ENCODE peak calls at places on chromosome 6, in five cellular contexts. V, K, F, T and D are unnamed samples.
A peak's percentile ranks its signal among the peaks of the same experiment; 100 is the strongest.

GRCh38 chr6:63862486-63863198 is 227.0 kb downstream of the PHF3 start:
- DNase-seq in V (no peak), K (no peak), F (no peak), T (no peak), D (no peak)

GRCh38 chr6:165552248-165552736 is 110.7 kb downstream of the PDE10A start:
- DNase-seq in V (no peak), K (no peak), F (no peak), T (no peak), D (no peak)

GRCh38 chr6:88517737-88518136 is 351.6 kb upstream of the CNR1 start:
- DNase-seq in V (no peak), K (no peak), F (no peak), T (no peak), D (no peak)

GRCh38 chr6:111992851-111993250 is 61.1 kb upstream of the CCN6 start:
- DNase-seq in V (no peak), K (no peak), F (no peak), T (no peak), D (no peak)

GRCh38 chr6:115838763-115839401 is 221.8 kb downstream of the FRK start:
- DNase-seq in V (no peak), K (no peak), F (no peak), T (no peak), D (no peak)

GRCh38 chr6:35603326-35604202 is 85.2 kb downstream of the FKBP5 start:
- DNase-seq in V (no peak), K (peak; percentile 26), F (no peak), T (no peak), D (no peak)

GRCh38 chr6:169725270-169726048 is 1.2 kb upstream of the PHF10 start:
- DNase-seq in V (peak; percentile 29), K (peak; percentile 52), F (peak; percentile 85), T (no peak), D (no peak)

GRCh38 chr6:6810727-6811126 is 222.2 kb downstream of the LY86 start:
- DNase-seq in V (no peak), K (no peak), F (no peak), T (no peak), D (no peak)

GRCh38 chr6:13574149-13574570 is 241 bp upstream of the SIRT5 start:
- DNase-seq in V (peak; percentile 92), K (peak; percentile 91), F (peak; percentile 93), T (peak; percentile 80), D (peak; percentile 71)

GRCh38 chr6:166275714-166276166 is 32.5 kb downstream of the PRR18 start:
- DNase-seq in V (peak; percentile 69), K (peak; percentile 51), F (no peak), T (peak; percentile 36), D (no peak)

GRCh38 chr6:30511147-30511546 is 21.8 kb downstream of the HLA-E start:
- DNase-seq in V (no peak), K (no peak), F (no peak), T (no peak), D (no peak)

GRCh38 chr6:134511984-134512383 is 194.1 kb upstream of the SGK1 start:
- DNase-seq in V (no peak), K (no peak), F (no peak), T (no peak), D (no peak)
- H3K4me3 ChIP-seq in V (no peak overlapping the region), K (no peak overlapping the region), F (no peak overlapping the region), T (no peak overlapping the region), D (no peak overlapping the region)

GRCh38 chr6:129567374-129567773 is 142.6 kb downstream of the ARHGAP18 start:
- DNase-seq in V (no peak), K (peak; percentile 44), F (no peak), T (no peak), D (no peak)
- TF ChIP-seq CTCF in V (peak; percentile 40), K (peak; percentile 15), F (no peak), T (no peak), D (peak; percentile 57)

GRCh38 chr6:136786708-136787107 is 5.6 kb downstream of the MAP3K5 start:
- DNase-seq in V (no peak), K (no peak), F (no peak), T (no peak), D (no peak)

GRCh38 chr6:136790411-136791295 is 1.6 kb downstream of the MAP3K5 start:
- DNase-seq in V (no peak), K (no peak), F (no peak), T (no peak), D (no peak)

GRCh38 chr6:136784910-136785746 is 7.1 kb downstream of the MAP3K5 start:
- DNase-seq in V (peak; percentile 47), K (peak; percentile 70), F (no peak), T (peak; percentile 21), D (no peak)

GRCh38 chr6:136787726-136788068 is 4.6 kb downstream of the MAP3K5 start:
- DNase-seq in V (no peak), K (no peak), F (no peak), T (no peak), D (no peak)

DNA sequence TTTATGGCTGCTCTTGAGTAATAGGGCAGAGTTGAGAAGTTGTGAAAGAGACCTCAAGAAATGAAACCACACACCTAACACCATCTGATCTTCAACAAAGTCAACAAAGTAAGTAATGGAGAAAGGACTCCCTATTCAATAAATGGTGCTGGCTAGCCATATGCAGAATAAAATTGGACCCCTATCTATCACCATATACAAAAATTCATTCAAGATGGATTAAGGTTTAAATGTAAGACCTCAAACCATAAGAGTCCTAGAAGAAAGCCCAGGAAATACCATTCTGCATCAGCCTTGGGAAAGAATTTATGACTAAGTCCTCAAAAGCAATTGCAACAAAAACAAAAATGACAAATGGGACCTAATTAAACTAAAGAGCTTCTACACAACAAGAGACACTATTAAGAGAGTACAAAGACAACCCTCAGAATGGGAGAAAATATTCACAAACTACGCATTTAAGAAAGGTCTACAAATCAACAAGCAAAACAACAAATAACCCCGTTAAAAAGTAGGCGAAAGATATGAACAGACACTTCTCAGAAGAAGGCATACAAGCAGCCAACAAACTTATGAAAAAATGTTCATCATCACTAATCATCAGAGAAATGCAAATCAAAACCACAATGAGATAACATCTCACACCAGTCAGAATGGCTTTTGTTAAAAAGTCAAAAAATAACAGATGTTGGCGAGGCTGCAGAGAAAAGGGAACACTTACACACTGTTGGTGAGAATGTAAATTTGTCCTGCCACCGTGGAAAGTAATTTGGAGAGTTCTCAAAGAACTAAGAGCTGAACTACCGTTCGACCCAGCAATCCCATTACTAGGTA is 4.0 kb downstream of the MAP3K5 start:
- DNase-seq in V (no peak), K (no peak), F (no peak), T (no peak), D (no peak)
- H3K4me1 ChIP-seq in V (peaks cover 85% of the 10 kb centered on the region), K (peaks cover 71% of the 10 kb centered on the region), F (peaks cover 57% of the 10 kb centered on the region), T (no peaks in the 10 kb centered on the region), D (peaks cover 30% of the 10 kb centered on the region)

GRCh38 chr6:42021847-42022754 is 28.2 kb upstream of the TAF8 start:
- DNase-seq in V (no peak), K (no peak), F (no peak), T (no peak), D (no peak)
- H3K4me3 ChIP-seq in V (no peak overlapping the region), K (no peak overlapping the region), F (no peak overlapping the region), T (no peak overlapping the region), D (no peak overlapping the region)

DNA sequence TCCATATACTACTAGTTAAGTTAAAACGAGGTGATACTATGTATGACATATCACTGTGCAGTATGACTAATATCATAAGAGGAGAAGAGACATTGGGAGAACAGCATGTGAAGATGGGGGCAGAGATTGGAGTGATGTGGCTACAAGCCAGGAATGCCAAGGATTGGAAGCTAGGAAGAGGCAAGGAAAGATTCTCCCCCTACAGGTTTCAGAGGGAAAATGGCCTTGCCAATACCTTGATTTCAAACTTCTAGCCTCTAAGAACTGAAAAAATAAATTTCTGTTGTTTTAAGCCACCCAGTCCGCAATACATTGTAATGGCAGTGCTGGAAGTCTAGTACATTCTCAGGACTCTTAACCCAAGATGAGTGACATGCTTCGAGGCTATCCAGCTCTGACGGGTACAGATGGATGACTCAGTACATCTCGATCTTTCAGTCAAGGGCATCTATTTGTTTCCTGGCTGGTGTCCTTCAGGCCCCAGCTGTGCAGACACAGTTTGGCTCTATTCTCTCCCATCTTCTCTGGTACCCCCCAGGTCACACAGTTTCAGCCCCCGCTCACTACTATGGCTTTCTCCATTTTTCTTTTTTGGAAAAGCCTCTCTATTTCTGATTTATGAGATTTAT is 55.5 kb upstream of the THEMIS start:
- DNase-seq in V (no peak), K (no peak), F (no peak), T (no peak), D (no peak)
- TF ChIP-seq CTCF in V (no peak), K (no peak), F (no peak), T (no peak), D (no peak)

GRCh38 chr6:47137073-47137472 is 94.9 kb upstream of the ADGRF1 start:
- DNase-seq in V (no peak), K (no peak), F (no peak), T (no peak), D (no peak)
- H3K4me1 ChIP-seq in V (peaks cover 17% of the 10 kb centered on the region), K (no peaks in the 10 kb centered on the region), F (peaks cover 15% of the 10 kb centered on the region), T (no peaks in the 10 kb centered on the region), D (no peaks in the 10 kb centered on the region)

DNA sequence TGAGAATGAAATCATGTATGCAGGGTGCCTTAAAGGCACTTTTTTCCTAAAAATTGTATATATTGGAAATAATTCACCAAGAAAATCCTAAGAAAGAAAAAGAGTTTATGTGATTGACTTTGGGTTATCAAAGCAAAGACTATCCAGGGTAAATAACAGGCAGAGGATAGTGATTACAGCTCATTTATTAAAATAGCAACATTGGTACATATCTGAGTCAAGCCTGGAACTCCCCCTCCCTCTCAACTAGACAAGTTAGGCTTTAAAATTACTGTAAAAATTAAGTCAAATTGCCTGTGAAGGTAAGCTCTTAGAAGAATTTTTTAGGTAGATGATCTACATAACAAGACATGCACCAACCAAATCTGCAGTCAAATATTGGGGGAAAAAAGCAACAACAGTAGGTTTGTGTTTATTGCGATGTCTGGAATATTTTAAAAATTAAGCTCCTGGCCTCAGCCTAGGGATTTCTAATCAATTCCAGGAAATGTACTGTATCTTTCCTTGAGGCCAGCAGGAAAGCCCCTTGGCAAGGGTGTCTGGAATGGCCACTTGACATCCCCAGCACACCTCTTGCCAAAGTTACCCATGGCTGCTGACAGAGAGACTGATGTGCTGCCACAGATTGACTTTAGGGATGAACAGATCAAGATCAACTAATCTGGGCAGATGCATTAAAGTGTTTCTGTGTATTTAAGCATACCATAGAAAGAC is 31.2 kb upstream of the HBS1L start:
- DNase-seq in V (no peak), K (no peak), F (no peak), T (no peak), D (no peak)
- H3K4me3 ChIP-seq in V (no peak overlapping the region), K (no peak overlapping the region), F (no peak overlapping the region), T (no peak overlapping the region), D (no peak overlapping the region)

GRCh38 chr6:86045038-86045437 is 402.4 kb upstream of the SYNCRIP start:
- DNase-seq in V (no peak), K (no peak), F (no peak), T (no peak), D (no peak)

DNA sequence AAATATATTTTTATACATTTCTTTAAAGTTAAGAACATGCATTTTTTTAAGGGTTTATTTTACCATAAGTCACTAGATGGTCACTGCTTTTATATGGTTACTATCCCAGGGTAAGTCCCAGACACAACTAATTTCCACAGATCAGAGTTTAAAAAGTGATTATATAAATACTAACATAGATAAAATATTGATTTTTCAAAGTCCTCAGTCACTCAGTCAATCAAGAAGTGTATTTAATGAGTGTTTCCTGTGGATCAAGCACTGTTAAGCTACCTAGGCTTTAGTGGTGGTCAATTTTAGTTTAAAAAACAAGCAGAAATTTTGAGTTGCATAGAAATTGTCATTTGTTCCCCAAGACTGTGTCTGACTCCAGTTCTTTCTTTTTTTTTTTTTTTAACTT is 399.5 kb upstream of the SYNCRIP start:
- DNase-seq in V (no peak), K (no peak), F (no peak), T (no peak), D (no peak)
- TF ChIP-seq CTCF in V (no peak), K (no peak), F (no peak), T (no peak), D (no peak)